ENCODE peak calls at places on chromosomes 5 and 9, in four cellular contexts. Q, G, Y and W are unnamed samples.
A peak's percentile ranks its signal among the peaks of the same experiment; 100 is the strongest.

GRCh38 chr5:56910123-56910951 is 941 bp downstream of the SETD9 start:
- DNase-seq in Q (peak; percentile 77), G (peak; percentile 46), Y (no peak), W (peak; percentile 38)

GRCh38 chr5:69187342-69187741 is 2.0 kb upstream of the CENPH start:
- DNase-seq in Q (no peak), G (no peak), Y (no peak), W (no peak)

GRCh38 chr9:128250839-128251558 is 24.8 kb downstream of the GOLGA2 start:
- DNase-seq in Q (no peak), G (no peak), Y (no peak), W (no peak)

GRCh38 chr5:101678494-101679193 is 617.4 kb downstream of the SLCO4C1 start:
- DNase-seq in Q (peak; percentile 64), G (peak; percentile 34), Y (peak; percentile 25), W (peak; percentile 76)

GRCh38 chr5:143700994-143701393 is 111.0 kb upstream of the HMHB1 start:
- DNase-seq in Q (no peak), G (no peak), Y (no peak), W (no peak)

GRCh38 chr5:157388148-157388547 is 71.9 kb upstream of the NIPAL4 start:
- DNase-seq in Q (no peak), G (no peak), Y (no peak), W (no peak)

GRCh38 chr5:172414618-172415599 is 39.4 kb downstream of the SH3PXD2B start:
- DNase-seq in Q (peak; percentile 96), G (no peak), Y (no peak), W (no peak)

GRCh38 chr5:131983244-131983771 is 28.1 kb downstream of the ACSL6 start:
- DNase-seq in Q (peak; percentile 49), G (no peak), Y (no peak), W (peak; percentile 8)

GRCh38 chr5:138696501-138696900 is 56.7 kb upstream of the CTNNA1 start:
- DNase-seq in Q (no peak), G (no peak), Y (no peak), W (no peak)

GRCh38 chr9:128213746-128214497 is 10.7 kb downstream of the DNM1 start:
- DNase-seq in Q (no peak), G (no peak), Y (no peak), W (no peak)

GRCh38 chr5:127746756-127747155 is 43.6 kb downstream of the CCDC192 start:
- DNase-seq in Q (no peak), G (no peak), Y (peak; percentile 33), W (no peak)

GRCh38 chr9:133990366-133991210 is 1.5 kb downstream of the VAV2 start:
- DNase-seq in Q (peak; percentile 78), G (no peak), Y (peak; percentile 46), W (peak; percentile 80)

GRCh38 chr5:22663124-22663523 is 190.0 kb downstream of the CDH12 start:
- DNase-seq in Q (no peak), G (no peak), Y (no peak), W (no peak)

GRCh38 chr9:78533500-78533899 is 236.6 kb downstream of the PSAT1 start:
- DNase-seq in Q (no peak), G (no peak), Y (no peak), W (no peak)

GRCh38 chr5:38292228-38292627 is 33.9 kb downstream of the EGFLAM start:
- DNase-seq in Q (no peak), G (no peak), Y (no peak), W (no peak)

GRCh38 chr5:100846722-100847121 is 56.4 kb downstream of the ST8SIA4 start:
- DNase-seq in Q (no peak), G (no peak), Y (no peak), W (no peak)

GRCh38 chr5:136015966-136016365 is 12.8 kb upstream of the TGFBI start:
- DNase-seq in Q (no peak), G (no peak), Y (no peak), W (no peak)

GRCh38 chr5:121279801-121280200 is 571.9 kb upstream of the FTMT start:
- DNase-seq in Q (no peak), G (no peak), Y (no peak), W (no peak)

GRCh38 chr9:109496126-109496707 is 1.9 kb downstream of the PTPN3 start:
- DNase-seq in Q (no peak), G (no peak), Y (no peak), W (no peak)

GRCh38 chr5:18010053-18010452 is 375.8 kb downstream of the TAF11L14 start:
- DNase-seq in Q (no peak), G (no peak), Y (peak; percentile 13), W (no peak)

GRCh38 chr9:34590376-34591090 is 1.0 kb upstream of the CNTFR start:
- DNase-seq in Q (peak; percentile 75), G (peak; percentile 33), Y (no peak), W (peak; percentile 79)

GRCh38 chr5:103433216-103433615 is 129.4 kb downstream of the NUDT12 start:
- DNase-seq in Q (no peak), G (no peak), Y (no peak), W (no peak)

GRCh38 chr5:173714551-173715428 is 98.3 kb upstream of the BOD1 start:
- DNase-seq in Q (no peak), G (no peak), Y (peak; percentile 71), W (no peak)

GRCh38 chr5:168304349-168304748 is 12.9 kb downstream of the WWC1 start:
- DNase-seq in Q (no peak), G (no peak), Y (no peak), W (no peak)

GRCh38 chr5:126043684-126044083 is 379.5 kb upstream of the GRAMD2B start:
- DNase-seq in Q (no peak), G (no peak), Y (no peak), W (no peak)

GRCh38 chr5:5298841-5299543 is 123.5 kb upstream of the ICE1 start:
- DNase-seq in Q (no peak), G (no peak), Y (no peak), W (no peak)

GRCh38 chr5:90488791-90489190 is 14.1 kb downstream of the POLR3G start:
- DNase-seq in Q (no peak), G (no peak), Y (no peak), W (no peak)

GRCh38 chr5:59275170-59275536 is 618.4 kb downstream of the PDE4D start:
- DNase-seq in Q (no peak), G (no peak), Y (no peak), W (no peak)
- H3K4me3 ChIP-seq in Q (peak overlapping the region; percentile 56), G (peak overlapping the region; percentile 57), Y (peak overlapping the region; percentile 54), W (peak overlapping the region; percentile 31)

GRCh38 chr9:125649315-125649714 is 57.7 kb downstream of the MAPKAP1 start:
- DNase-seq in Q (no peak), G (no peak), Y (peak; percentile 51), W (peak; percentile 26)
- TF ChIP-seq POLR2A in Q (no peak), G (no peak), Y (no peak), W (no peak)

DNA sequence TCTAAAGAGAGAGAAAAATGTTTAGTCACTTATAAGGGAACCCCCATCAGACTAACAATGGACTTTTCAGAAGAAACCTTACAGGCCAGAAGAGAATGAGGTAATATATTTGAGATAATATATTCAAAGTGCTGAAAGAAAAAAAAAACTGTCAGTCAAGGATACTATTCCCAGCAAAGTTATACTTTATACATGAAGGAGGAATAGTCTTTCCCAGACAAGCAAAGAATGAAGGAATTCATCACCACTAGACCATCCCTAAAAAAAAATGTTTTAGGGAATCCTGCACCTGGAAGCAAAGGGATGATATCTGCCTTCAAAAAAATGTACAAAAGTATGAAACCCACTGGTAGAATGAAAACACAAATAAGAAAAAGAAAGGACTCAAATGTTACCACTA is 37.5 kb upstream of the SH3TC2 start:
- DNase-seq in Q (no peak), G (no peak), Y (no peak), W (no peak)
- TF ChIP-seq CTCF in Q (no peak), G (no peak), Y (no peak), W (no peak)

DNA sequence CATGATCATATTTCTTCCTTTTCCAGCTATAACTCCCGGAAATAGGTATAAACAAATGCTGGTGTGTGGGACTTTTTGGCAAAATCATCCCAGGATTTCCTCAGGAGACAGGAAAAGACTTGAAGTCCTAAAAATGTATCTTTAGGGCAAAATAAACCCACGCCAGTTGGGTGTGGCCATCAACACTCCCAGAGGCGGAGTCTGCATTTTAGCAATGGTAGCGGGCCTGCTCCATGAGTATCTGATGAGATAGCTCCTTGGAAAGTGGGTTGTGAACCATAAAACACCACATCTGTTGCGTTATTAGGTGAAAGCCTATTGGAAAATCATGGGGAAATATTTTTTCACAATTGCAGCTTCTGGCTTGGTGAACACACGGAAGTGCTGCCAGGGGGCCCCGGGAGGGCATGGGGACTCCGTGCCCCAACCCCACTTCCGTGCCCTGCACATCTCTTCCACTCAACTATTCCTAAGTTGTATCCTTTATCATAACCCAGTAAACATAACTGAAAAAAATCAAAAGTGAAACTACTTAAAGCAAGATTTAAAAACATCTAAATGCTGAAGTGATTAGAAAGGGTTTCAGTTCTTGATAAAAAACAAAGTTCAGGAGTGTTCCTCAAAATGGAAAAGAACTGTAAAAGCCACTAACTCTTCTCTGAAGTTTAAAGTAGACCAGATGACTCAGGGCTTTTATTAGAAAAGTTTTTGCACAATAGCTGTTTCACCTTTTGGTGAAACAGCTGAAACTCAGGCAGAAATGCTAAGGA is 111.2 kb downstream of the LRRC70 start:
- DNase-seq in Q (no peak), G (peak; percentile 19), Y (no peak), W (no peak)
- H3K4me3 ChIP-seq in Q (no peak overlapping the region), G (peak overlapping the region; percentile 50), Y (no peak overlapping the region), W (no peak overlapping the region)

GRCh38 chr9:18348086-18348485 is 125.9 kb upstream of the ADAMTSL1 start:
- DNase-seq in Q (no peak), G (no peak), Y (no peak), W (no peak)
- TF ChIP-seq POLR2A in Q (no peak), G (no peak), Y (no peak), W (no peak)

GRCh38 chr9:18006591-18006990 is 427.7 kb downstream of the SH3GL2 start:
- DNase-seq in Q (no peak), G (no peak), Y (no peak), W (no peak)

DNA sequence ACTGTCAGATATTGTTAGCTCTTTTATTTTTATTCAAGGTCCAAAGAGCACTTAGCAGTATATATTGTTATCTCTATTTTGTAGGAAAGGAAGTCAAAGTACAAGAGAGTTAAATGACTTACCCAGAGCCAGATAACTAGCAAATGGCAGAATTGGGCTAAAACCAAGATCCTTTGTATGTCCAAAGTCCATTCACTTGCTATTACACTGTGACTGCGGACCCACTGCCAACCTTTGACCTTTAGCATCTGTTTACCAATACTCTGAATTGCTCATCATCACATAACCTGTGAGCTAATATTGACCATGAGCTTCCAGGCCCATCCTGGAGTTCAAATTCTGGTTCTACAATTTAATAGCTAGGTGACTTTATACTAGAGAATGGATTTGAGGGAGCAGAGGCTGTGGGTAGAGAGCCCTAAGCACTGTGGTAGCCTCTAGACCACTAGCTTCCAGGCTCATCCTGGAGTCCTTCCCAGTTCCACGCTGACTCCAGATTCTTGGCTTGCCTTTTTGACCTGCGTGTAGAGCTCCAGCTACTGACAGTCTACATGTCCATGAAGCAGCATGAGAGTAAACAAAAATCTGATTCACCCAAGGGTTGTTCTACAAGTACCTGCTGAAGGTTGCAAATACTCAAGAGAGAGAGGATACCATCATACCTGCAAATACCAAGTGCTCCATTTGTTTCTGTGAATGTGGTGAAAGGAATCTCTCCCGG is 424.0 kb downstream of the SH3GL2 start:
- DNase-seq in Q (peak; percentile 34), G (no peak), Y (no peak), W (peak; percentile 51)
- TF ChIP-seq CTCF in Q (no peak), G (no peak), Y (no peak), W (no peak)